ENCODE peak calls at places on chromosomes 4 and X, in eight cellular contexts. P, N, D, S, T, X, C and V are unnamed samples.

GRCh38 chrX:71128166-71128833 is 9.9 kb downstream of the MED12 start:
- ATAC-seq in P (no peak), N (peak), D (no peak), S (no peak), T (no peak), X (no peak), C (no peak), V (no peak)

GRCh38 chr4:126182801-126183200 is 868.0 kb downstream of the FAT4 start:
- ATAC-seq in P (no peak), N (no peak), D (no peak), S (no peak), T (no peak), X (no peak), C (no peak), V (no peak)

GRCh38 chr4:187550256-187550950 is 445.2 kb upstream of the ZFP42 start:
- ATAC-seq in P (no peak), N (no peak), D (no peak), S (no peak), T (no peak), X (no peak), C (no peak), V (no peak)

GRCh38 chr4:68494688-68495087 is 47.4 kb downstream of the TMPRSS11E start:
- ATAC-seq in P (no peak), N (no peak), D (no peak), S (no peak), T (no peak), X (no peak), C (no peak), V (no peak)

GRCh38 chr4:156970501-156971167 is 965 bp downstream of the PDGFC start:
- ATAC-seq in P (peak), N (peak), D (peak), S (peak), T (peak), X (peak), C (no peak), V (peak)

GRCh38 chr4:124121511-124121934 is 591.0 kb downstream of the ANKRD50 start:
- ATAC-seq in P (no peak), N (no peak), D (peak), S (peak), T (peak), X (no peak), C (no peak), V (peak)

GRCh38 chr4:38939150-38939549 is 71.5 kb downstream of the FAM114A1 start:
- ATAC-seq in P (no peak), N (peak), D (no peak), S (no peak), T (no peak), X (peak), C (no peak), V (no peak)

GRCh38 chr4:93319011-93319410 is 509.5 kb upstream of the ATOH1 start:
- ATAC-seq in P (no peak), N (no peak), D (no peak), S (no peak), T (no peak), X (no peak), C (no peak), V (no peak)